ENCODE peak calls at places on chromosomes 16 and 17, in eight cellular contexts. Z is stimulated activated CD8-positive, alpha-beta memory T cell treated with anti-CD3 and anti-CD28 coated beads, Interleukin-7, amount 100 ng/mL, for 1 hour; F is EL; D is CD4-positive, alpha-beta memory T cell; S is CD8-positive, alpha-beta memory T cell; T is KG1; B is KBM-7; U is effector CD4-positive, alpha-beta T cell. H is an unnamed sample.

GRCh38 chr16:66322174-66322573 is 44.3 kb upstream of the CDH5 start:
- DNase-seq in Z (no peak), F (no peak), D (no peak), S (no peak), T (no peak), B (no peak), U (no peak), H (no peak)

GRCh38 chr16:3106205-3106928 is 6.0 kb upstream of the ZNF205 start:
- DNase-seq in Z (peak; percentile 79), F (peak; percentile 88), D (peak; percentile 87), S (peak; percentile 88), T (peak; percentile 72), B (peak; percentile 88), U (peak; percentile 87), H (peak; percentile 49)

GRCh38 chr17:3911271-3912053 is 4.8 kb downstream of the P2RX1 start:
- DNase-seq in Z (no peak), F (no peak), D (peak; percentile 75), S (peak; percentile 63), T (no peak), B (no peak), U (peak; percentile 62), H (no peak)

GRCh38 chr17:39665642-39666221 is 583 bp downstream of the TCAP start:
- DNase-seq in Z (no peak), F (no peak), D (no peak), S (no peak), T (no peak), B (no peak), U (no peak), H (no peak)

GRCh38 chr17:34519286-34519685 is 60.1 kb upstream of the TMEM132E start:
- DNase-seq in Z (no peak), F (no peak), D (no peak), S (no peak), T (no peak), B (peak; percentile 11), U (no peak), H (no peak)

GRCh38 chr16:65002265-65002664 is 119.6 kb downstream of the CDH11 start:
- DNase-seq in Z (no peak), F (peak; percentile 86), D (no peak), S (no peak), T (no peak), B (no peak), U (no peak), H (no peak)

GRCh38 chr16:1317479-1318267 is 8.2 kb downstream of the UBE2I start:
- DNase-seq in Z (no peak), F (no peak), D (no peak), S (no peak), T (no peak), B (no peak), U (no peak), H (no peak)

GRCh38 chr16:85216522-85217375 is 104.5 kb upstream of the CIBAR2 start:
- DNase-seq in Z (no peak), F (no peak), D (no peak), S (no peak), T (no peak), B (no peak), U (no peak), H (no peak)

GRCh38 chr17:80110447-80110812 is 9.0 kb downstream of the GAA start:
- DNase-seq in Z (no peak), F (no peak), D (no peak), S (no peak), T (no peak), B (no peak), U (no peak), H (no peak)

GRCh38 chr16:14564881-14565687 is 65.0 kb downstream of the PARN start:
- DNase-seq in Z (no peak), F (peak; percentile 4), D (no peak), S (no peak), T (no peak), B (no peak), U (no peak), H (no peak)

GRCh38 chr16:86784267-86784626 is 205.9 kb downstream of the FOXL1 start:
- DNase-seq in Z (no peak), F (no peak), D (no peak), S (no peak), T (no peak), B (no peak), U (no peak), H (no peak)

GRCh38 chr16:81585785-81586184 is 141.2 kb downstream of the CMIP start:
- DNase-seq in Z (no peak), F (no peak), D (no peak), S (no peak), T (no peak), B (peak; percentile 26), U (no peak), H (peak; percentile 40)

GRCh38 chr17:41406205-41406604 is 8.8 kb upstream of the KRT31 start:
- DNase-seq in Z (no peak), F (no peak), D (no peak), S (no peak), T (no peak), B (no peak), U (no peak), H (no peak)

GRCh38 chr17:57739402-57740224 is 5.5 kb downstream of the CCDC182 start:
- DNase-seq in Z (no peak), F (no peak), D (peak; percentile 2), S (no peak), T (no peak), B (peak; percentile 70), U (no peak), H (peak; percentile 42)

GRCh38 chr16:46673320-46674013 is 15.5 kb downstream of the VPS35 start:
- DNase-seq in Z (no peak), F (peak; percentile 63), D (peak; percentile 44), S (peak; percentile 20), T (no peak), B (peak; percentile 80), U (peak; percentile 35), H (peak; percentile 91)

GRCh38 chr17:60538726-60539125 is 12.7 kb upstream of the APPBP2 start:
- DNase-seq in Z (no peak), F (no peak), D (no peak), S (no peak), T (no peak), B (no peak), U (no peak), H (no peak)

GRCh38 chr17:50681260-50682200 is 26.2 kb downstream of the ANKRD40 start:
- DNase-seq in Z (no peak), F (peak; percentile 83), D (no peak), S (no peak), T (no peak), B (peak; percentile 81), U (no peak), H (peak; percentile 80)

GRCh38 chr17:46889992-46890564 is 32.9 kb upstream of the GOSR2 start:
- DNase-seq in Z (no peak), F (peak; percentile 14), D (no peak), S (no peak), T (no peak), B (no peak), U (no peak), H (no peak)

GRCh38 chr16:17271687-17272086 is 199.1 kb downstream of the XYLT1 start:
- DNase-seq in Z (no peak), F (no peak), D (no peak), S (no peak), T (no peak), B (no peak), U (no peak), H (no peak)

GRCh38 chr17:43338886-43339516 is 59.8 kb upstream of the ARL4D start:
- DNase-seq in Z (peak; percentile 41), F (peak; percentile 61), D (peak; percentile 45), S (peak; percentile 41), T (no peak), B (peak; percentile 79), U (peak; percentile 36), H (peak; percentile 61)

GRCh38 chr17:16926061-16926511 is 45.8 kb downstream of the TNFRSF13B start:
- DNase-seq in Z (no peak), F (no peak), D (no peak), S (no peak), T (no peak), B (no peak), U (no peak), H (no peak)

GRCh38 chr17:21539146-21539545 is 153.2 kb upstream of the KCNJ18 start:
- DNase-seq in Z (no peak), F (peak; percentile 34), D (no peak), S (no peak), T (no peak), B (no peak), U (no peak), H (no peak)

GRCh38 chr17:79907217-79907715 is 68.0 kb upstream of the CBX4 start:
- DNase-seq in Z (no peak), F (no peak), D (no peak), S (no peak), T (no peak), B (no peak), U (no peak), H (no peak)

GRCh38 chr17:75352079-75352569 is 53.4 kb downstream of the GRB2 start:
- DNase-seq in Z (no peak), F (no peak), D (no peak), S (no peak), T (no peak), B (peak; percentile 47), U (no peak), H (no peak)

GRCh38 chr17:30554839-30555751 is 77.9 kb downstream of the GOSR1 start:
- DNase-seq in Z (no peak), F (peak; percentile 48), D (no peak), S (no peak), T (no peak), B (no peak), U (no peak), H (no peak)

GRCh38 chr16:22092143-22092933 is at the start of gene VWA3A:
- DNase-seq in Z (no peak), F (peak; percentile 51), D (no peak), S (no peak), T (no peak), B (no peak), U (no peak), H (no peak)

GRCh38 chr17:16814439-16814838 is 124.4 kb downstream of the CCDC144A start:
- DNase-seq in Z (no peak), F (no peak), D (no peak), S (no peak), T (no peak), B (no peak), U (no peak), H (no peak)

GRCh38 chr17:68484458-68484857 is 27.2 kb upstream of the WIPI1 start:
- DNase-seq in Z (no peak), F (no peak), D (no peak), S (no peak), T (no peak), B (no peak), U (no peak), H (no peak)

GRCh38 chr16:85857406-85857805 is 41.6 kb upstream of the IRF8 start:
- DNase-seq in Z (no peak), F (no peak), D (no peak), S (no peak), T (no peak), B (no peak), U (no peak), H (no peak)

GRCh38 chr16:78175287-78175686 is 75.8 kb downstream of the WWOX start:
- DNase-seq in Z (no peak), F (no peak), D (no peak), S (no peak), T (no peak), B (no peak), U (no peak), H (no peak)

GRCh38 chr17:40843242-40843641 is 20.8 kb upstream of the KRT10 start:
- DNase-seq in Z (no peak), F (no peak), D (no peak), S (no peak), T (no peak), B (no peak), U (no peak), H (no peak)

GRCh38 chr17:30380106-30380420 is 1.3 kb downstream of the CPD start:
- DNase-seq in Z (no peak), F (peak; percentile 29), D (no peak), S (no peak), T (no peak), B (no peak), U (no peak), H (no peak)

GRCh38 chr17:1783834-1784611 is 22.2 kb downstream of the SERPINF1 start:
- DNase-seq in Z (no peak), F (peak; percentile 47), D (peak; percentile 37), S (no peak), T (no peak), B (peak; percentile 55), U (no peak), H (peak; percentile 17)

GRCh38 chr17:82217530-82218204 is 5.0 kb upstream of the CCDC57 start:
- DNase-seq in Z (no peak), F (peak; percentile 97), D (no peak), S (no peak), T (no peak), B (no peak), U (no peak), H (no peak)